ENCODE peak calls at places on chromosomes 2 and 18, in five cellular contexts. B is HepG2, M is endodermal cell, E is lower leg skin, W is WERI-Rb-1. Q is an unnamed sample.

GRCh38 chr2:110870545-110870944 is 138.2 kb downstream of the ACOXL start:
- DNase-seq in W (no peak), M (no peak), E (no peak), B (no peak), Q (no peak)

GRCh38 chr2:11254100-11254536 is 90.3 kb downstream of the ROCK2 start:
- DNase-seq in M (no peak), W (no peak), E (no peak), B (peak; percentile 63), Q (no peak)

GRCh38 chr2:207133493-207133861 is 32.3 kb downstream of the KLF7 start:
- DNase-seq in E (no peak), W (peak; percentile 82), B (no peak), M (no peak), Q (no peak)

GRCh38 chr2:54955674-54956391 is 94.4 kb downstream of the RTN4 start:
- DNase-seq in M (no peak), E (no peak), B (peak; percentile 33), W (no peak), Q (peak; percentile 12)

GRCh38 chr18:421236-422155 is 79.0 kb downstream of the COLEC12 start:
- DNase-seq in M (no peak), E (no peak), W (no peak), B (peak; percentile 14), Q (peak; percentile 7)

GRCh38 chr2:28408764-28409599 is 16.3 kb downstream of the FOSL2 start:
- DNase-seq in E (no peak), M (no peak), W (no peak), B (no peak), Q (peak; percentile 86)

GRCh38 chr2:96815326-96816126 is 542 bp upstream of the CNNM3 start:
- DNase-seq in M (peak; percentile 63), E (peak; percentile 42), B (peak; percentile 39), W (peak; percentile 38), Q (peak; percentile 12)

GRCh38 chr2:128622916-128623620 is 304.4 kb upstream of the HS6ST1 start:
- DNase-seq in W (no peak), E (no peak), M (no peak), B (no peak), Q (no peak)

GRCh38 chr2:106983305-106983704 is 97.3 kb upstream of the ST6GAL2 start:
- DNase-seq in M (no peak), E (no peak), W (no peak), B (no peak), Q (no peak)

GRCh38 chr2:222290691-222291484 is 7.9 kb downstream of the PAX3 start:
- DNase-seq in M (peak; percentile 93), E (no peak), B (no peak), W (peak; percentile 56), Q (no peak)

GRCh38 chr2:209070262-209070661 is 353.6 kb upstream of the MAP2 start:
- DNase-seq in E (no peak), M (no peak), W (no peak), B (no peak), Q (no peak)

GRCh38 chr2:238286987-238287386 is 1.4 kb downstream of the PER2 start:
- DNase-seq in M (no peak), E (no peak), B (no peak), W (no peak), Q (peak; percentile 26)

GRCh38 chr2:140604788-140605187 is 1526.0 kb downstream of the LRP1B start:
- DNase-seq in W (no peak), M (no peak), B (no peak), E (no peak), Q (no peak)

GRCh38 chr18:56322403-56322802 is 316.0 kb downstream of the TXNL1 start:
- DNase-seq in M (no peak), B (no peak), W (no peak), E (no peak), Q (no peak)

GRCh38 chr2:186883666-186884065 is 34.7 kb upstream of the ZSWIM2 start:
- DNase-seq in W (no peak), M (no peak), B (no peak), E (no peak), Q (no peak)

GRCh38 chr2:224817676-224818075 is 101.5 kb upstream of the CCDC195 start:
- DNase-seq in B (no peak), E (no peak), W (no peak), M (no peak), Q (no peak)

DNA sequence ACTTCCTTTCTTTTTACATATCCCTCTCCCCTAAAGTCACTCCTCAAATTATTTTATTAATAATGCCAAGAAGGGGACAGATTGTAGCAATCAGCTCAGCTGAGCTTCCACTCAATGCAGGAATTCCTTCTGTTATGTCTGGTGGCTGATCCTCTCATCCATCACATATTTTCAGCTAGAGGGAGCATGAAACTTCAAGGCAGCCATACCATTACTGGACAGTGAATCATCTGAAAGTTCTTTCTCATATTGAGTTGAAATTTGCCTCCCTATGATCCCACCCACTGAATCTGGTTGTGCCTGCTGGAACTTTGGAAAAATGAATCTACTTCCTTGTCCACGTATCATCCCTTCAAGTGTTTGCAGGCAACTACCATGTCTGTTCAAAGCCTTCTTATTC is 11.2 kb downstream of the ZNF385B start:
- DNase-seq in M (no peak), E (no peak), B (peak; percentile 5), W (no peak), Q (no peak)
- TF ChIP-seq CTCF in M (no peak), E (no peak), B (peak; percentile 24), W (no peak), Q (no peak)

GRCh38 chr2:120503793-120504571 is 158.0 kb downstream of the INHBB start:
- DNase-seq in M (no peak), B (peak; percentile 59), E (no peak), W (no peak), Q (no peak)
- TF ChIP-seq CTCF in M (no peak), B (peak; percentile 42), E (no peak), W (no peak), Q (no peak)

GRCh38 chr2:235087812-235088607 is 136.2 kb downstream of the SH3BP4 start:
- DNase-seq in M (peak; percentile 30), W (no peak), E (no peak), B (no peak), Q (peak; percentile 21)
- TF ChIP-seq CTCF in M (no peak), W (no peak), E (no peak), B (peak; percentile 49), Q (no peak)

GRCh38 chr2:232333361-232334135 is 45.0 kb upstream of the ALPP start:
- DNase-seq in E (no peak), M (peak; percentile 86), W (peak; percentile 52), B (peak; percentile 35), Q (peak; percentile 48)
- TF ChIP-seq CTCF in E (no peak), M (peak; percentile 78), W (peak; percentile 81), B (peak; percentile 60), Q (peak; percentile 73)

DNA sequence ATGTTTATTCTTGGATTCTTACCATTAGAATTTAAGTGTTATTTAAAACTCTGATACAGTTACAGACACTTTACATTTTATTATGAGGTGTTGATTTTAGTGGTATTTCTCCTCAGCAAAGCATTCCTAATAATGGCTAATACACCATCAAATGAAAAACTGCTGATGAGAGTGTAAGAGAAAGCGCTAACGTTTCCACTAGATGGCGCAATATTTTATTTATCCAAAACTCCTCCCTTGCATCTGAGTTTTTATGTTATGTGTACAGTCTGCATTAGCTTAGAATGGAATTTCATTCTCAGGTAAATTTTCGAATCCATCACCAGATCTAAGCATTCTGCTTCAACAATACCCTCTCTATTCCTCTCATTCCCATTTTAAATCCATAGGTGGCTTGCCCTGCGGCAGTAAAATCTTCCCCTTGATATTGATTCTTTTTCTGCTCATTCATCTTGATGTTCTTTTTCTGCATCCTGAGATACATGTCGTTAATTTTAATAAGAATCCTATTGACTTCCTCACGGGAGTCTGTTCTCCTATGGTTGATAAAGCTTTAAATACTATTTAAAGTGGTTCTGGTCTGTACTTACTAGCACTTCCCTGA is 53.9 kb downstream of the PRKRA start:
- DNase-seq in B (peak; percentile 46), W (no peak), M (no peak), E (no peak), Q (peak; percentile 11)
- TF ChIP-seq CTCF in B (peak; percentile 68), W (peak; percentile 45), M (peak; percentile 89), E (no peak), Q (peak; percentile 34)

GRCh38 chr2:119218478-119219064 is 5.1 kb upstream of the STEAP3 start:
- DNase-seq in W (peak; percentile 82), M (peak; percentile 88), E (no peak), B (peak; percentile 69), Q (peak; percentile 30)
- TF ChIP-seq CTCF in W (peak; percentile 55), M (peak; percentile 71), E (no peak), B (peak; percentile 87), Q (no peak)

GRCh38 chr2:217918220-217919024 is 84.4 kb downstream of the TNS1 start:
- DNase-seq in E (no peak), M (peak; percentile 84), W (peak; percentile 72), B (peak; percentile 31), Q (peak; percentile 30)
- TF ChIP-seq CTCF in E (no peak), M (peak; percentile 75), W (peak; percentile 78), B (peak; percentile 52), Q (peak; percentile 23)

DNA sequence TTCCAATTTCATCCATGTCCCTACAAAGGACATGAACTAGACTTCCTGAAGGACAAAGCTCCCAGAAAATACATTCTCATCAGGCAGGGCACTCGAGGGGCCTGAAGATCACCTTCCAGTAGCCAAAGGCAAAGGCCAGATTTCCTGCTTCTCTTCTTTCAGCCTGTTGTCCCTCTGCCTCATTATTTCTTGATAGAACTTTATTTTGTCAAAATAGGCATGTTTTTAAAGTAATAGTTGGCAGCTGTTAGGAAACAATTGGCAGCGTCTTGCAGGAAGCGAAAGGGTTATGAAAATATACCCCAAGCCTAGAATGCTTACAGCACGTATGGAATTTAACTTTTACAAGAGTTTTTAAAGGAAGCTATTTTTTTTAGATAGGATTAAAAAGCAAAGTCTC is 74.9 kb downstream of the LINC00305 start:
- DNase-seq in M (no peak), E (no peak), W (no peak), B (no peak), Q (no peak)
- TF ChIP-seq CTCF in M (no peak), E (no peak), W (no peak), B (no peak), Q (no peak)